ENCODE peak calls at places on chromosomes 7 and 10, in eight cellular contexts. One of them, this sample, is unnamed.

GRCh38 chr10:12501324-12501723 is 152.0 kb downstream of the CAMK1D start:
- DNase-seq in upper lobe of left lung: peak; percentile 10
- DNase-seq in GM23248: no peak
- DNase-seq in A549: no peak
- DNase-seq in lower lobe of right lung: no peak
- DNase-seq in testis: peak; percentile 7
- DNase-seq in cardiac muscle cell: no peak
- DNase-seq in PC-3: no peak
- DNase-seq in this sample: no peak

GRCh38 chr10:47255033-47255813 is 44.8 kb upstream of the GDF10 start:
- DNase-seq in upper lobe of left lung: peak; percentile 53
- DNase-seq in GM23248: no peak
- DNase-seq in A549: no peak
- DNase-seq in lower lobe of right lung: no peak
- DNase-seq in testis: no peak
- DNase-seq in cardiac muscle cell: no peak
- DNase-seq in PC-3: no peak
- DNase-seq in this sample: no peak

GRCh38 chr7:139105037-139105382 is 4.5 kb downstream of the ZC3HAV1 start:
- DNase-seq in upper lobe of left lung: no peak
- DNase-seq in GM23248: no peak
- DNase-seq in A549: no peak
- DNase-seq in lower lobe of right lung: no peak
- DNase-seq in testis: no peak
- DNase-seq in cardiac muscle cell: no peak
- DNase-seq in PC-3: no peak
- DNase-seq in this sample: no peak

GRCh38 chr10:103695584-103696005 is 159.8 kb downstream of the SH3PXD2A start:
- DNase-seq in upper lobe of left lung: peak; percentile 48
- DNase-seq in GM23248: peak; percentile 85
- DNase-seq in A549: no peak
- DNase-seq in lower lobe of right lung: no peak
- DNase-seq in testis: peak; percentile 29
- DNase-seq in cardiac muscle cell: no peak
- DNase-seq in PC-3: no peak
- DNase-seq in this sample: no peak

GRCh38 chr7:128796325-128796724 is 4.6 kb downstream of the CCDC136 start:
- DNase-seq in upper lobe of left lung: no peak
- DNase-seq in GM23248: peak; percentile 87
- DNase-seq in A549: no peak
- DNase-seq in lower lobe of right lung: no peak
- DNase-seq in testis: no peak
- DNase-seq in cardiac muscle cell: no peak
- DNase-seq in PC-3: no peak
- DNase-seq in this sample: no peak

GRCh38 chr10:21518629-21519321 is 6.7 kb downstream of the SKIDA1 start:
- DNase-seq in upper lobe of left lung: no peak
- DNase-seq in GM23248: peak; percentile 62
- DNase-seq in A549: peak; percentile 33
- DNase-seq in lower lobe of right lung: peak; percentile 38
- DNase-seq in testis: peak; percentile 87
- DNase-seq in cardiac muscle cell: peak; percentile 74
- DNase-seq in PC-3: peak; percentile 7
- DNase-seq in this sample: no peak

GRCh38 chr7:52482076-52482475 is 553.4 kb upstream of the POM121L12 start:
- DNase-seq in upper lobe of left lung: no peak
- DNase-seq in GM23248: no peak
- DNase-seq in A549: no peak
- DNase-seq in lower lobe of right lung: no peak
- DNase-seq in testis: no peak
- DNase-seq in cardiac muscle cell: no peak
- DNase-seq in PC-3: no peak
- DNase-seq in this sample: no peak

GRCh38 chr10:71434760-71435394 is 38.2 kb downstream of the CDH23 start:
- DNase-seq in upper lobe of left lung: peak; percentile 8
- DNase-seq in GM23248: no peak
- DNase-seq in A549: no peak
- DNase-seq in lower lobe of right lung: no peak
- DNase-seq in testis: no peak
- DNase-seq in cardiac muscle cell: no peak
- DNase-seq in PC-3: no peak
- DNase-seq in this sample: no peak

GRCh38 chr10:17375936-17376584 is 78.3 kb downstream of the ST8SIA6 start:
- DNase-seq in upper lobe of left lung: no peak
- DNase-seq in GM23248: peak; percentile 8
- DNase-seq in A549: peak; percentile 36
- DNase-seq in lower lobe of right lung: no peak
- DNase-seq in testis: peak; percentile 62
- DNase-seq in cardiac muscle cell: peak; percentile 1
- DNase-seq in PC-3: no peak
- DNase-seq in this sample: no peak

GRCh38 chr10:60733826-60734225 is 44.5 kb upstream of the CDK1 start:
- DNase-seq in upper lobe of left lung: peak; percentile 34
- DNase-seq in GM23248: no peak
- DNase-seq in A549: no peak
- DNase-seq in lower lobe of right lung: peak; percentile 46
- DNase-seq in testis: no peak
- DNase-seq in cardiac muscle cell: no peak
- DNase-seq in PC-3: peak; percentile 54
- DNase-seq in this sample: no peak

GRCh38 chr10:33145451-33146188 is 187.6 kb upstream of the ITGB1 start:
- DNase-seq in upper lobe of left lung: no peak
- DNase-seq in GM23248: no peak
- DNase-seq in A549: no peak
- DNase-seq in lower lobe of right lung: no peak
- DNase-seq in testis: no peak
- DNase-seq in cardiac muscle cell: no peak
- DNase-seq in PC-3: no peak
- DNase-seq in this sample: no peak

GRCh38 chr10:11712761-11713160 is 29.4 kb upstream of the ECHDC3 start:
- DNase-seq in upper lobe of left lung: no peak
- DNase-seq in GM23248: peak; percentile 30
- DNase-seq in A549: no peak
- DNase-seq in lower lobe of right lung: no peak
- DNase-seq in testis: no peak
- DNase-seq in cardiac muscle cell: no peak
- DNase-seq in PC-3: no peak
- DNase-seq in this sample: no peak

GRCh38 chr7:117808910-117809705 is 64.1 kb downstream of the CTTNBP2 start:
- DNase-seq in upper lobe of left lung: no peak
- DNase-seq in GM23248: no peak
- DNase-seq in A549: no peak
- DNase-seq in lower lobe of right lung: no peak
- DNase-seq in testis: no peak
- DNase-seq in cardiac muscle cell: no peak
- DNase-seq in PC-3: no peak
- DNase-seq in this sample: no peak

GRCh38 chr10:43461950-43462349 is 25.0 kb downstream of the ZNF487 start:
- DNase-seq in upper lobe of left lung: no peak
- DNase-seq in GM23248: peak; percentile 87
- DNase-seq in A549: peak; percentile 86
- DNase-seq in lower lobe of right lung: no peak
- DNase-seq in testis: peak; percentile 37
- DNase-seq in cardiac muscle cell: peak; percentile 81
- DNase-seq in PC-3: peak; percentile 95
- DNase-seq in this sample: peak; percentile 77

GRCh38 chr7:124655990-124656389 is 109.6 kb downstream of the GPR37 start:
- DNase-seq in upper lobe of left lung: no peak
- DNase-seq in GM23248: no peak
- DNase-seq in A549: no peak
- DNase-seq in lower lobe of right lung: no peak
- DNase-seq in testis: no peak
- DNase-seq in cardiac muscle cell: no peak
- DNase-seq in PC-3: peak; percentile 74
- DNase-seq in this sample: no peak

GRCh38 chr10:16586358-16587138 is 64.9 kb upstream of the C1QL3 start:
- DNase-seq in upper lobe of left lung: no peak
- DNase-seq in GM23248: no peak
- DNase-seq in A549: no peak
- DNase-seq in lower lobe of right lung: no peak
- DNase-seq in testis: no peak
- DNase-seq in cardiac muscle cell: no peak
- DNase-seq in PC-3: no peak
- DNase-seq in this sample: no peak

GRCh38 chr7:107594961-107595737 is 15.1 kb downstream of the BCAP29 start:
- DNase-seq in upper lobe of left lung: no peak
- DNase-seq in GM23248: peak; percentile 96
- DNase-seq in A549: peak; percentile 22
- DNase-seq in lower lobe of right lung: no peak
- DNase-seq in testis: no peak
- DNase-seq in cardiac muscle cell: no peak
- DNase-seq in PC-3: peak; percentile 91
- DNase-seq in this sample: no peak

GRCh38 chr7:43888983-43889945 is 17.1 kb downstream of the URGCP start:
- DNase-seq in upper lobe of left lung: no peak
- DNase-seq in GM23248: peak; percentile 60
- DNase-seq in A549: no peak
- DNase-seq in lower lobe of right lung: no peak
- DNase-seq in testis: no peak
- DNase-seq in cardiac muscle cell: no peak
- DNase-seq in PC-3: no peak
- DNase-seq in this sample: no peak

GRCh38 chr7:1108264-1108920 is 20.5 kb downstream of the GPER1 start:
- DNase-seq in upper lobe of left lung: peak; percentile 43
- DNase-seq in GM23248: no peak
- DNase-seq in A549: no peak
- DNase-seq in lower lobe of right lung: peak; percentile 42
- DNase-seq in testis: no peak
- DNase-seq in cardiac muscle cell: no peak
- DNase-seq in PC-3: no peak
- DNase-seq in this sample: no peak

GRCh38 chr10:122258136-122259074 is 12.7 kb upstream of the BTBD16 start:
- DNase-seq in upper lobe of left lung: peak; percentile 18
- DNase-seq in GM23248: peak; percentile 33
- DNase-seq in A549: no peak
- DNase-seq in lower lobe of right lung: no peak
- DNase-seq in testis: no peak
- DNase-seq in cardiac muscle cell: peak; percentile 34
- DNase-seq in PC-3: no peak
- DNase-seq in this sample: no peak

GRCh38 chr7:22156205-22156604 is 200.7 kb downstream of the RAPGEF5 start:
- DNase-seq in upper lobe of left lung: no peak
- DNase-seq in GM23248: peak; percentile 91
- DNase-seq in A549: peak; percentile 22
- DNase-seq in lower lobe of right lung: no peak
- DNase-seq in testis: no peak
- DNase-seq in cardiac muscle cell: no peak
- DNase-seq in PC-3: peak; percentile 82
- DNase-seq in this sample: no peak

GRCh38 chr7:140915948-140916555 is 8.7 kb downstream of the BRAF start:
- DNase-seq in upper lobe of left lung: no peak
- DNase-seq in GM23248: no peak
- DNase-seq in A549: no peak
- DNase-seq in lower lobe of right lung: no peak
- DNase-seq in testis: no peak
- DNase-seq in cardiac muscle cell: no peak
- DNase-seq in PC-3: no peak
- DNase-seq in this sample: no peak

GRCh38 chr7:97422046-97422445 is 304.5 kb downstream of the SDHAF3 start:
- DNase-seq in upper lobe of left lung: no peak
- DNase-seq in GM23248: no peak
- DNase-seq in A549: no peak
- DNase-seq in lower lobe of right lung: no peak
- DNase-seq in testis: no peak
- DNase-seq in cardiac muscle cell: no peak
- DNase-seq in PC-3: no peak
- DNase-seq in this sample: no peak

GRCh38 chr10:29924436-29924835 is 134.9 kb downstream of the JCAD start:
- DNase-seq in upper lobe of left lung: no peak
- DNase-seq in GM23248: no peak
- DNase-seq in A549: no peak
- DNase-seq in lower lobe of right lung: no peak
- DNase-seq in testis: no peak
- DNase-seq in cardiac muscle cell: no peak
- DNase-seq in PC-3: no peak
- DNase-seq in this sample: no peak
- H3K9me3 ChIP-seq in upper lobe of left lung: no peaks in the 10 kb centered on the region
- H3K9me3 ChIP-seq in GM23248: no peaks in the 10 kb centered on the region
- H3K9me3 ChIP-seq in A549: no peaks in the 10 kb centered on the region
- H3K9me3 ChIP-seq in lower lobe of right lung: peaks cover 4% of the 10 kb centered on the region
- H3K9me3 ChIP-seq in testis: no peaks in the 10 kb centered on the region
- H3K9me3 ChIP-seq in cardiac muscle cell: no peaks in the 10 kb centered on the region
- H3K9me3 ChIP-seq in PC-3: no peaks in the 10 kb centered on the region
- H3K9me3 ChIP-seq in this sample: no peaks in the 10 kb centered on the region

DNA sequence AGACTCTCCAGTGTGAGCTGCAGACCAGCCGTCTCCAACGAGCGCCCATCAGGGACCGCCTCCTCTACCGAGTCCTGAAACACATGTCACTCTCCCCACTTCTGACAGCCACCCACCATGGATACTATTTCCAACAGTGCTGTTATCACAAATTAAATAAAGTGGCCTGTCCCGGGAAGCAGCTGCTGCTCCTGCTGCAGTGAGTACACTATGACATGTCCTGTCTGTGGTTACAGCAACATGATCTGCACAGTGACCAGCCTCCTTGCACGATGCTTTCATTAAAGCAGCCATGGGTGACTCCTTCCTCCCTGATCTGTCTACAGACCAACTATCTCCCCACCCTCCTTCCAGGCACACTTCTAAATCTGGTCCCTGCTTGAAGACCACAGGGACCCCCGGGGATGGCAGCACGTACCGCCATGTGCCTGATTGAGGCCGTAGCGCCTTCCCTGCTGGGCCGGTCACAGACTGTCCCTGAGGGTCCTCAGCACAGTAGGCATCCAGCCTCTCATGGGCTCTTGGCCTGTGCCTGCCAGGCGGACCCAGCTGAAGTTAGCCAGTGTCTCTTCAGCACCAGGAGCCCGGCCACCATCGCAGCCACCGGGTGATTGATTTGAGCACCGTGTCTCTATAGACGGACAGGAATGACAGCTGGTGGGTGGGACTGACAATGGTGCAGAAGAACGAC is 58.8 kb downstream of the TCERG1L start:
- DNase-seq in upper lobe of left lung: no peak
- DNase-seq in GM23248: no peak
- DNase-seq in A549: no peak
- DNase-seq in lower lobe of right lung: peak; percentile 32
- DNase-seq in testis: no peak
- DNase-seq in cardiac muscle cell: no peak
- DNase-seq in PC-3: no peak
- DNase-seq in this sample: no peak
- H3K9me3 ChIP-seq in upper lobe of left lung: no peaks in the 10 kb centered on the region
- H3K9me3 ChIP-seq in GM23248: no peaks in the 10 kb centered on the region
- H3K9me3 ChIP-seq in A549: no peaks in the 10 kb centered on the region
- H3K9me3 ChIP-seq in lower lobe of right lung: no peaks in the 10 kb centered on the region
- H3K9me3 ChIP-seq in testis: no peaks in the 10 kb centered on the region
- H3K9me3 ChIP-seq in cardiac muscle cell: no peaks in the 10 kb centered on the region
- H3K9me3 ChIP-seq in PC-3: no peaks in the 10 kb centered on the region
- H3K9me3 ChIP-seq in this sample: no peaks in the 10 kb centered on the region

GRCh38 chr10:5782174-5782573 is 31.1 kb downstream of the GDI2 start:
- DNase-seq in upper lobe of left lung: no peak
- DNase-seq in GM23248: no peak
- DNase-seq in A549: no peak
- DNase-seq in lower lobe of right lung: no peak
- DNase-seq in testis: no peak
- DNase-seq in cardiac muscle cell: no peak
- DNase-seq in PC-3: peak; percentile 8
- DNase-seq in this sample: no peak
- H3K9me3 ChIP-seq in upper lobe of left lung: no peaks in the 10 kb centered on the region
- H3K9me3 ChIP-seq in GM23248: no peaks in the 10 kb centered on the region
- H3K9me3 ChIP-seq in A549: no peaks in the 10 kb centered on the region
- H3K9me3 ChIP-seq in lower lobe of right lung: no peaks in the 10 kb centered on the region
- H3K9me3 ChIP-seq in testis: no peaks in the 10 kb centered on the region
- H3K9me3 ChIP-seq in cardiac muscle cell: no peaks in the 10 kb centered on the region
- H3K9me3 ChIP-seq in PC-3: no peaks in the 10 kb centered on the region
- H3K9me3 ChIP-seq in this sample: no peaks in the 10 kb centered on the region

GRCh38 chr7:157708896-157709295 is 372.1 kb downstream of the DNAJB6 start:
- DNase-seq in upper lobe of left lung: no peak
- DNase-seq in GM23248: no peak
- DNase-seq in A549: no peak
- DNase-seq in lower lobe of right lung: peak; percentile 37
- DNase-seq in testis: no peak
- DNase-seq in cardiac muscle cell: no peak
- DNase-seq in PC-3: no peak
- DNase-seq in this sample: no peak
- H3K9me3 ChIP-seq in upper lobe of left lung: no peaks in the 10 kb centered on the region
- H3K9me3 ChIP-seq in GM23248: no peaks in the 10 kb centered on the region
- H3K9me3 ChIP-seq in A549: no peaks in the 10 kb centered on the region
- H3K9me3 ChIP-seq in lower lobe of right lung: no peaks in the 10 kb centered on the region
- H3K9me3 ChIP-seq in testis: no peaks in the 10 kb centered on the region
- H3K9me3 ChIP-seq in cardiac muscle cell: no peaks in the 10 kb centered on the region
- H3K9me3 ChIP-seq in PC-3: no peaks in the 10 kb centered on the region
- H3K9me3 ChIP-seq in this sample: no peaks in the 10 kb centered on the region